ENCODE peak calls at places on chromosomes 7 and 10, in five cellular contexts. I is HCT116, Q is kidney tubule cell, F is mucosa of gallbladder, A is NCI-H1417. O is an unnamed sample.
A peak's percentile ranks its signal among the peaks of the same experiment; 100 is the strongest.

GRCh38 chr10:124003070-124003419 is 90.4 kb downstream of the CHST15 start:
- DNase-seq in I (no peak), Q (no peak), F (no peak), A (no peak), O (no peak)

GRCh38 chr7:155953781-155954549 is 141.7 kb upstream of the SHH start:
- DNase-seq in I (no peak), Q (no peak), F (peak; percentile 69), A (no peak), O (no peak)

GRCh38 chr10:69443354-69443753 is 7.9 kb upstream of the TSPAN15 start:
- DNase-seq in I (no peak), Q (no peak), F (no peak), A (no peak), O (no peak)

GRCh38 chr7:35630573-35630972 is 64.4 kb downstream of the HERPUD2 start:
- DNase-seq in I (no peak), Q (peak; percentile 20), F (no peak), A (no peak), O (peak; percentile 47)

GRCh38 chr10:71975087-71975890 is 11.1 kb downstream of the CHST3 start:
- DNase-seq in I (no peak), Q (no peak), F (peak; percentile 67), A (no peak), O (no peak)

GRCh38 chr7:29479606-29480200 is 83.9 kb upstream of the PRR15 start:
- DNase-seq in I (no peak), Q (no peak), F (no peak), A (no peak), O (peak; percentile 80)

GRCh38 chr10:43344051-43344450 is 27.4 kb upstream of the FXYD4 start:
- DNase-seq in I (no peak), Q (peak; percentile 26), F (no peak), A (no peak), O (no peak)

GRCh38 chr7:158302274-158303070 is 285.2 kb downstream of the PTPRN2 start:
- DNase-seq in I (no peak), Q (no peak), F (no peak), A (no peak), O (no peak)

GRCh38 chr7:50281680-50282445 is 22.7 kb upstream of the IKZF1 start:
- DNase-seq in I (no peak), Q (no peak), F (peak; percentile 30), A (no peak), O (no peak)